ENCODE peak calls at places on chromosomes 11 and 22, in ten cellular contexts. A, C, Y, V, K, M, S, J, F and E are unnamed samples.

GRCh38 chr11:662689-663274 is 25.7 kb downstream of the DRD4 start:
- DNase-seq in A (peak; percentile 78), C (peak; percentile 65), Y (peak; percentile 47), V (peak; percentile 15), K (peak; percentile 77), M (peak; percentile 68), S (peak; percentile 78), J (peak; percentile 76), F (peak; percentile 39), E (peak; percentile 64)

GRCh38 chr22:24230911-24231656 is 13.8 kb downstream of the GGT5 start:
- DNase-seq in A (peak; percentile 88), C (peak; percentile 71), Y (no peak), V (no peak), K (peak; percentile 11), M (peak; percentile 40), S (peak; percentile 86), J (peak; percentile 88), F (no peak), E (no peak)

GRCh38 chr11:133947298-133947905 is 9.4 kb downstream of the IGSF9B start:
- DNase-seq in A (peak; percentile 93), C (peak; percentile 91), Y (peak; percentile 23), V (peak; percentile 52), K (peak; percentile 77), M (peak; percentile 83), S (peak; percentile 80), J (peak; percentile 88), F (peak; percentile 20), E (peak; percentile 66)

GRCh38 chr11:23995891-23996290 is 501.0 kb upstream of the LUZP2 start:
- DNase-seq in A (no peak), C (no peak), Y (peak; percentile 96), V (peak; percentile 74), K (no peak), M (no peak), S (no peak), J (no peak), F (no peak), E (peak; percentile 80)

GRCh38 chr22:20488946-20489345 is 6.6 kb downstream of the KLHL22 start:
- DNase-seq in A (peak; percentile 64), C (peak; percentile 6), Y (no peak), V (no peak), K (no peak), M (no peak), S (no peak), J (peak; percentile 49), F (no peak), E (no peak)

GRCh38 chr11:69867076-69868002 is 48.1 kb upstream of the FGF3 start:
- DNase-seq in A (no peak), C (no peak), Y (peak; percentile 53), V (peak; percentile 76), K (peak; percentile 41), M (no peak), S (no peak), J (peak; percentile 28), F (no peak), E (peak; percentile 81)

GRCh38 chr11:5288108-5288911 is 13.4 kb downstream of the OR51B4 start:
- DNase-seq in A (no peak), C (no peak), Y (peak; percentile 80), V (no peak), K (peak; percentile 54), M (peak; percentile 11), S (no peak), J (no peak), F (no peak), E (peak; percentile 39)

GRCh38 chr11:117380676-117381075 is 53.0 kb downstream of the CEP164 start:
- DNase-seq in A (no peak), C (no peak), Y (no peak), V (no peak), K (no peak), M (no peak), S (no peak), J (no peak), F (no peak), E (no peak)

GRCh38 chr22:22194931-22195264 is 49.7 kb upstream of the VPREB1 start:
- DNase-seq in A (no peak), C (no peak), Y (no peak), V (no peak), K (no peak), M (no peak), S (no peak), J (no peak), F (no peak), E (no peak)

GRCh38 chr22:22195265-22196017 is 49.1 kb upstream of the VPREB1 start:
- DNase-seq in A (peak; percentile 96), C (peak; percentile 90), Y (peak; percentile 37), V (peak; percentile 6), K (peak; percentile 59), M (peak; percentile 92), S (peak; percentile 94), J (peak; percentile 91), F (peak; percentile 83), E (peak; percentile 26)

GRCh38 chr22:22196833-22197477 is 47.6 kb upstream of the VPREB1 start:
- DNase-seq in A (no peak), C (no peak), Y (no peak), V (no peak), K (no peak), M (no peak), S (no peak), J (no peak), F (no peak), E (no peak)

GRCh38 chr22:22197993-22198402 is 46.6 kb upstream of the VPREB1 start:
- DNase-seq in A (no peak), C (no peak), Y (no peak), V (no peak), K (no peak), M (no peak), S (no peak), J (no peak), F (no peak), E (no peak)

GRCh38 chr22:22196018-22196533 is 48.5 kb upstream of the VPREB1 start:
- DNase-seq in A (no peak), C (no peak), Y (no peak), V (no peak), K (no peak), M (no peak), S (peak; percentile 63), J (no peak), F (no peak), E (no peak)
- H3K4me1 ChIP-seq in A (no peaks in the 10 kb centered on the region), C (no peaks in the 10 kb centered on the region), Y (no peaks in the 10 kb centered on the region), V (no peaks in the 10 kb centered on the region), K (no peaks in the 10 kb centered on the region), M (no peaks in the 10 kb centered on the region), S (peaks cover 59% of the 10 kb centered on the region), J (no peaks in the 10 kb centered on the region), F (no peaks in the 10 kb centered on the region), E (no peaks in the 10 kb centered on the region)

GRCh38 chr22:22422629-22423112 is 85.9 kb downstream of the ZNF280B start:
- DNase-seq in A (peak; percentile 84), C (peak; percentile 92), Y (peak; percentile 48), V (peak; percentile 22), K (peak; percentile 60), M (peak; percentile 85), S (peak; percentile 91), J (peak; percentile 63), F (peak; percentile 56), E (peak; percentile 64)

GRCh38 chr22:22424210-22424800 is 84.2 kb downstream of the ZNF280B start:
- DNase-seq in A (peak; percentile 72), C (peak; percentile 63), Y (no peak), V (no peak), K (no peak), M (no peak), S (no peak), J (peak; percentile 64), F (no peak), E (no peak)

GRCh38 chr22:22425366-22425765 is 83.2 kb downstream of the ZNF280B start:
- DNase-seq in A (no peak), C (no peak), Y (no peak), V (no peak), K (no peak), M (no peak), S (no peak), J (no peak), F (no peak), E (no peak)

GRCh38 chr22:22424956-22425355 is 83.6 kb downstream of the ZNF280B start:
- DNase-seq in A (no peak), C (no peak), Y (no peak), V (no peak), K (no peak), M (no peak), S (no peak), J (no peak), F (no peak), E (no peak)

DNA sequence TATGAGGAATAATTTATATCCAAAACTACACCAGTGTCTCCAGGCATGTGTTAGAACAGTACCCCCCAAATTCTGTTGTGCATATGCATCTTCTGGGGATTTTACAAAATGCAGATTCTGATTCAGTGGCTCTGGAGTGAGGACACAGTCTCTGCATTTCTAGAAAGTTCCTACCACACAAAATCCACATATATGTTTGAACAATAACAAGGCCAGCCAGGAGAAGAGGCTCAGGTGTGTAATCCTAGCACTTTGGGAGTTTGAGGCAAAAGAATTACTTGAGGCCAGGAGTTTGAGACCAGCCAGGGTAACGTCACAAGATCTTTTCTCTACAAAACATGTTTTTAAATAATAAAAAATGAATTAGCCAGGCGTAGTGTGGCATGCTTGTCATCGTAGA is 84.9 kb downstream of the ZNF280B start:
- DNase-seq in A (no peak), C (no peak), Y (no peak), V (no peak), K (no peak), M (no peak), S (no peak), J (no peak), F (no peak), E (no peak)
- H3K27me3 ChIP-seq in A (peaks cover 100% of the 10 kb centered on the region), C (peaks cover 100% of the 10 kb centered on the region), Y (peaks cover 24% of the 10 kb centered on the region), V (peaks cover 14% of the 10 kb centered on the region), K (peaks cover 25% of the 10 kb centered on the region), M (peaks cover 39% of the 10 kb centered on the region), S (no peaks in the 10 kb centered on the region), J (peaks cover 68% of the 10 kb centered on the region), F (peaks cover 32% of the 10 kb centered on the region), E (no peaks in the 10 kb centered on the region)

DNA sequence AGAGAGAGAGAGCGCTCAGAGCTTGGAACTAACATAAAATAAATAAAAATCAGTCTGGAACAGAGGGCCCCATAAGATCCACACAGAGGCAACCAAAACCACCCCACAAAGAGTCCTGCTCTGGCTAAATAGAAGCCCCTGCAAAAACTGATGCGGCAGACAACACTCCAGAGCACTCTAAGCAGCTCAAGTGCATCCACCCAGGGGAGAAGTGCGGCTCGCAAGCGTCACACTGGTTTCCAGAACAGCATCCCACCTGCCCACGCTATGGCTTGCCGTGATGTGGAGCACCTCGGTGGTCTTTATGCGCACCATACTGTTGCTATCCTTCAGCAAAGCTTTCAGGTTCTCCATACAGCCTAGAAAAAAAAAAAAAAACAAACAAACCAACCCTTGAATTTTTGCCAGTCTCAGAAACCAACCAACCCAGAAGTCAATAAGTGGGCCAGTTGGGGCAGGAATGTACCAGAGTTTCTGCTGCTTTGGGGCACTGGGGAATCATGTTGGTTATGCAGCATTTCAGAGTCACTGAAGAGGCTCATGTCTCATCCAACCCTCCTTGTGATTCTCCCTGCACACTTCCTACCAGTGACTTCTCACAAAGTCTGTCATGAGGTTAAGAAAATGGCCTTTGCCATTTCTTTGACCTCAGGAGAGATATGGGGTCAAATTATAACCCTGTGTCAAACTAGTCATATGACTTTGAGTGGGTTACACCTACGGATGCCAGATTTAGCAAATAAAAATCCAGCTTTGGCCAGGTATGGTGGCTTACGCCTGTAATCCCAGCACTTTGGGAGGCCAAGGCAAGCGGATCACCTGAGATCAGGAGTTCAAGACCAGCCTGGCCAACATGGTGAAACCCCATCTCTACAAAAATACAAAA is 3.0 kb downstream of the RSPH14 start:
- DNase-seq in A (no peak), C (no peak), Y (no peak), V (no peak), K (no peak), M (no peak), S (peak; percentile 65), J (no peak), F (no peak), E (no peak)
- H2AFZ ChIP-seq in A (no peak overlapping the region), C (no peak overlapping the region), Y (no peak overlapping the region), V (no peak overlapping the region), K (no peak overlapping the region), M (no peak overlapping the region), S (no peak overlapping the region), J (no peak overlapping the region), F (no peak overlapping the region), E (no peak overlapping the region)

GRCh38 chr22:37742374-37743092 is 45.7 kb downstream of the TRIOBP start:
- DNase-seq in A (no peak), C (no peak), Y (peak; percentile 91), V (peak; percentile 86), K (peak; percentile 94), M (peak; percentile 64), S (no peak), J (no peak), F (no peak), E (peak; percentile 87)
- H3K4me1 ChIP-seq in A (peaks cover 7% of the 10 kb centered on the region), C (peaks cover 11% of the 10 kb centered on the region), Y (peaks cover 38% of the 10 kb centered on the region), V (peaks cover 39% of the 10 kb centered on the region), K (peaks cover 50% of the 10 kb centered on the region), M (peaks cover 48% of the 10 kb centered on the region), S (peaks cover 18% of the 10 kb centered on the region), J (no peaks in the 10 kb centered on the region), F (peaks cover 54% of the 10 kb centered on the region), E (peaks cover 36% of the 10 kb centered on the region)